ENCODE peak calls at places on chromosomes 12 and 14, in nine cellular contexts. H, V, Z, N, O, M, A, G and K are unnamed samples.

GRCh38 chr14:54528973-54529372 is 19.3 kb downstream of the CGRRF1 start:
- DNase-seq in G (no peak), N (no peak), V (no peak), O (no peak), M (no peak), A (no peak), H (no peak), Z (no peak), K (no peak)

GRCh38 chr14:65259000-65259399 is 153.5 kb upstream of the FUT8 start:
- DNase-seq in H (no peak), A (no peak), N (no peak), O (no peak), Z (no peak), V (no peak), M (no peak), G (no peak), K (no peak)

GRCh38 chr14:41606249-41607118 is at the start of gene LRFN5:
- DNase-seq in V (no peak), Z (peak; percentile 65), N (no peak), G (peak; percentile 83), O (peak; percentile 65), M (peak; percentile 40), A (peak; percentile 54), H (no peak), K (peak; percentile 30)

GRCh38 chr14:53850714-53851296 is 105.8 kb downstream of the BMP4 start:
- DNase-seq in G (no peak), Z (no peak), V (no peak), H (peak; percentile 51), N (no peak), M (no peak), A (no peak), O (peak; percentile 78), K (no peak)

GRCh38 chr12:121767525-121768016 is 25.9 kb downstream of the RHOF start:
- DNase-seq in H (no peak), V (no peak), N (no peak), Z (peak; percentile 88), G (peak; percentile 98), O (peak; percentile 82), M (peak; percentile 56), A (no peak), K (no peak)

GRCh38 chr12:22046968-22047390 is 961 bp downstream of the CMAS start:
- DNase-seq in H (no peak), N (no peak), V (no peak), O (peak; percentile 3), G (peak; percentile 63), Z (no peak), A (no peak), M (no peak), K (no peak)

GRCh38 chr14:70803321-70804110 is 5.8 kb downstream of the MAP3K9 start:
- DNase-seq in V (no peak), H (no peak), O (no peak), Z (no peak), M (no peak), A (peak; percentile 81), N (no peak), G (no peak), K (no peak)

GRCh38 chr12:1634590-1635191 is 5.7 kb downstream of the WNT5B start:
- DNase-seq in G (peak; percentile 97), A (peak; percentile 83), O (peak; percentile 88), Z (peak; percentile 86), M (peak; percentile 71), N (no peak), H (peak; percentile 40), V (peak; percentile 44), K (peak; percentile 63)

GRCh38 chr14:69398053-69398817 is at the start of the genes ERH and SLC39A9:
- DNase-seq in O (peak; percentile 98), G (peak; percentile 97), V (peak; percentile 94), H (peak; percentile 87), N (peak; percentile 75), M (peak; percentile 96), Z (peak; percentile 94), A (peak; percentile 89), K (peak; percentile 95)

GRCh38 chr14:69400154-69400553 is 1.7 kb downstream of the SLC39A9 start:
- DNase-seq in G (no peak), H (no peak), V (no peak), N (no peak), Z (no peak), A (no peak), O (no peak), M (no peak), K (no peak)

GRCh38 chr14:69399750-69400149 is 1.3 kb downstream of the SLC39A9 start:
- DNase-seq in O (no peak), H (no peak), G (no peak), N (no peak), M (no peak), V (no peak), Z (no peak), A (no peak), K (no peak)

GRCh38 chr14:69395929-69396328 is 2.2 kb downstream of the ERH start:
- DNase-seq in H (no peak), N (no peak), V (no peak), O (no peak), A (no peak), Z (no peak), M (no peak), G (no peak), K (no peak)

GRCh38 chr14:69398818-69399210 is 322 bp downstream of the SLC39A9 start:
- DNase-seq in A (no peak), H (no peak), Z (no peak), G (peak; percentile 59), V (no peak), O (no peak), M (no peak), N (no peak), K (no peak)
- TF ChIP-seq CTCF in A (no peak), H (no peak), Z (no peak), G (no peak), V (no peak), O (no peak), M (no peak), N (no peak), K (no peak)

GRCh38 chr12:48291511-48291910 is 59.2 kb downstream of the ZNF641 start:
- DNase-seq in Z (no peak), H (no peak), G (no peak), A (no peak), V (no peak), O (no peak), M (no peak), N (no peak), K (no peak)

GRCh38 chr12:48281811-48282210 is 68.9 kb downstream of the ZNF641 start:
- DNase-seq in H (no peak), A (no peak), G (no peak), N (no peak), V (no peak), Z (no peak), M (no peak), O (no peak), K (no peak)

GRCh38 chr12:48288387-48289268 is 62.1 kb downstream of the ZNF641 start:
- DNase-seq in A (no peak), M (no peak), O (no peak), V (no peak), N (no peak), G (no peak), H (no peak), Z (no peak), K (no peak)

GRCh38 chr12:48285751-48286650 is 64.7 kb downstream of the ZNF641 start:
- DNase-seq in M (no peak), Z (no peak), H (no peak), A (no peak), N (no peak), O (no peak), V (peak; percentile 17), G (no peak), K (no peak)

DNA sequence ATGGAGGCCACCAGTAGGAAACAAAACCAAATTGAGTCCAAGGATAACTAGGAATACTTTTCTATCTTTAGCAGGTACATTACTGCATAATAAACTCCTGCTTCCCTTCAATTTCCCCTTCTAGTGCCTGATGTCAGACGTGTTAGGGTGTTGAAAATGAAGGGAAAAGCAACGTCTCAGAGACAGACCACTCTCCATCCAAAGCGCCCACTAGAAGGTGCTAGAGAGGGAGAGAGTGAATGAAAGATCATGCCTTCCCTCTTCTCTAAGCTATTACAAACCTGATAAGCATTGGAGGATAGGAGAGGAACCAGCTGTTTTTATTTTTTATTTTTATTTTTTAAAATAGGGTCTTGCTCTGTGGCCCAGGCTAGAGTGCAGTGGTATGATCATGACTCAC is 64.1 kb downstream of the ZNF641 start:
- DNase-seq in O (peak; percentile 30), G (no peak), A (no peak), N (no peak), V (no peak), H (no peak), M (no peak), Z (no peak), K (no peak)
- TF ChIP-seq CTCF in O (peak; percentile 60), G (peak; percentile 54), A (no peak), N (peak; percentile 6), V (no peak), H (peak; percentile 60), M (peak; percentile 35), Z (no peak), K (no peak)

DNA sequence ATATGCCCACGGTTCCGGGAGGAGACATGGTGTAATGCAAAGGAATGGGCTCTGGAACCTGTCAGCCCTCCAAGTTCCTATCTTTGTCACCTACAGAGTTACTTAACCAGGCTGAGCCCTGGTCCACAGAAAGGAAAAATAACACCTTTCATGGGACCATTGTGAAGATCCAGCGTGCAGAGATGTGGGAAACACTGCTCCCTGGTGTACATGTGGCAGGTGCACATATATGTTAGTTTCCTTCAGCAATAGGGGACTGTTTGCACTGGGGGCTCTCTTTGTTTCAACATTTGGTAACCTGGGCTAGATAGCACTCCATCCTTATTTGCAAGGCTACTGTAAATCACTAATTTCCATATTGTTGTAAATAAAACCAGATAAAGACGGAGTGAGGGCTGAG is 72.3 kb downstream of the ANO2 start:
- DNase-seq in A (no peak), V (no peak), O (no peak), H (no peak), M (no peak), Z (no peak), N (no peak), G (no peak), K (no peak)
- TF ChIP-seq CTCF in A (peak; percentile 2), V (no peak), O (no peak), H (peak; percentile 55), M (peak; percentile 21), Z (peak; percentile 16), N (no peak), G (peak; percentile 37), K (no peak)

DNA sequence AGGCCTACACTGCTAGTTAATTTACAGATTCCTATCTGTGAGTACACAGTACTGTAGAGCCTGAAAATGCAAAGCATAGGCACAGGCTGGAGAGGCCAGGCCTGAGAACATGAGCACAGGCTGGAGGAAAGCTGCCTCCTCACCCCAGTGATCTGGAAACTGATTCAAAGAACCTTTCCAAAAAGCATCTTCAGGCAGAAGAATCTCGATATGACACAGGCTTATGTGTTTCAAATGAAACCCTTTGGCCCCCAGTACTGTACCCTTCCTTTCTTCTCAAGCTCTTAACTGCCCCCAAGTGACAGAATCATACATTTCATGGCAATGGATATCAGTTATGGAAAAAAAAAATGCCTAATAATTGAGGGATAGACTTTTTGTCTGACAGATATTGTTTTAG is 122.0 kb downstream of the KCNC2 start:
- DNase-seq in H (no peak), Z (peak; percentile 11), A (no peak), O (no peak), V (no peak), M (no peak), G (no peak), N (no peak), K (no peak)
- TF ChIP-seq CTCF in H (no peak), Z (no peak), A (no peak), O (no peak), V (no peak), M (no peak), G (peak; percentile 19), N (no peak), K (no peak)

GRCh38 chr12:57044856-57045255 is 5.1 kb downstream of the MYO1A start:
- DNase-seq in N (no peak), G (no peak), A (no peak), H (no peak), O (no peak), M (no peak), Z (no peak), V (no peak), K (no peak)
- TF ChIP-seq CTCF in N (no peak), G (no peak), A (no peak), H (no peak), O (no peak), M (no peak), Z (no peak), V (no peak), K (no peak)